ENCODE peak calls at places on chromosomes 4 and X, in ten cellular contexts. P is HCT116, N is breast epithelium, L is endothelial cell of umbilical vein, I is bronchial epithelial cell, Y is GM06990, G is SK-N-SH, K is testis, O is HL-60, J is esophagus squamous epithelium. S is an unnamed sample.

GRCh38 chrX:39059866-39060265 is 258.6 kb downstream of the MID1IP1 start:
- DNase-seq in P (no peak), Y (no peak), I (no peak), L (no peak), K (no peak), N (no peak), O (no peak), G (no peak), J (no peak), S (no peak)

GRCh38 chr4:186225848-186226247 is 1.5 kb upstream of the KLKB1 start:
- DNase-seq in K (no peak), I (no peak), P (no peak), O (no peak), L (no peak), J (no peak), G (no peak), N (no peak), Y (no peak), S (no peak)

GRCh38 chr4:7166981-7167700 is 25.2 kb upstream of the SORCS2 start:
- DNase-seq in J (no peak), G (no peak), P (no peak), Y (no peak), L (no peak), I (peak; percentile 25), N (no peak), O (no peak), K (peak; percentile 16), S (no peak)

GRCh38 chrX:459611-460010 is 72.9 kb upstream of the PPP2R3B start:
- DNase-seq in I (no peak), K (no peak), P (no peak), Y (no peak), G (no peak), J (no peak), O (no peak), L (no peak), N (no peak), S (no peak)

GRCh38 chrX:103817502-103817901 is 14.6 kb downstream of the RAB9B start:
- DNase-seq in Y (no peak), P (peak; percentile 15), G (peak; percentile 30), K (no peak), O (peak; percentile 44), N (no peak), L (peak; percentile 53), I (peak; percentile 52), J (no peak), S (peak; percentile 49)

GRCh38 chr4:53899544-53900274 is 164.7 kb downstream of the CHIC2 start:
- DNase-seq in Y (no peak), G (no peak), K (no peak), O (no peak), J (no peak), P (no peak), L (peak; percentile 43), N (no peak), I (no peak), S (peak; percentile 67)

GRCh38 chrX:26254436-26254835 is 38.5 kb downstream of the MAGEB5 start:
- DNase-seq in J (no peak), K (no peak), N (no peak), P (no peak), O (no peak), G (no peak), Y (no peak), I (no peak), L (no peak), S (no peak)

GRCh38 chrX:119686087-119686639 is 6.8 kb downstream of the SEPTIN6 start:
- DNase-seq in N (no peak), P (no peak), O (no peak), J (no peak), G (peak; percentile 47), I (no peak), K (no peak), L (no peak), Y (peak; percentile 75), S (no peak)

GRCh38 chr4:15037923-15038541 is 35.8 kb downstream of the CPEB2 start:
- DNase-seq in P (no peak), I (no peak), G (no peak), Y (no peak), L (no peak), K (no peak), O (no peak), J (no peak), N (no peak), S (no peak)

GRCh38 chr4:171650543-171650942 is 162.7 kb upstream of the GALNTL6 start:
- DNase-seq in N (no peak), O (no peak), G (peak; percentile 8), J (no peak), Y (no peak), I (no peak), K (no peak), L (no peak), P (no peak), S (no peak)

GRCh38 chrX:45806410-45807121 is 605.9 kb upstream of the DIPK2B start:
- DNase-seq in I (peak; percentile 37), O (no peak), Y (peak; percentile 16), P (no peak), L (peak; percentile 71), K (no peak), N (no peak), G (no peak), J (no peak), S (peak; percentile 94)

GRCh38 chr4:18464160-18464559 is 442.6 kb upstream of the LCORL start:
- DNase-seq in L (no peak), G (no peak), J (no peak), O (no peak), K (no peak), Y (no peak), P (no peak), I (peak; percentile 1), N (no peak), S (no peak)

GRCh38 chrX:99301990-99302389 is 1108.1 kb downstream of the PCDH19 start:
- DNase-seq in I (peak; percentile 17), J (no peak), Y (no peak), L (no peak), O (peak; percentile 9), N (no peak), G (peak; percentile 3), K (no peak), P (no peak), S (no peak)

GRCh38 chrX:43870758-43871419 is 11.4 kb downstream of the MAOB start:
- DNase-seq in O (no peak), I (no peak), K (no peak), L (no peak), G (no peak), P (no peak), J (no peak), Y (no peak), N (no peak), S (no peak)

GRCh38 chr4:146237092-146237491 is 22.8 kb downstream of the REELD1 start:
- DNase-seq in J (no peak), N (no peak), K (no peak), O (no peak), P (no peak), Y (no peak), G (peak; percentile 78), I (no peak), L (no peak), S (no peak)

GRCh38 chr4:74598611-74599325 is 153.8 kb downstream of the AREG start:
- DNase-seq in P (no peak), K (no peak), J (no peak), Y (no peak), G (no peak), I (no peak), N (no peak), L (peak; percentile 18), O (no peak), S (no peak)
- H3K4me3 ChIP-seq in P (no peak overlapping the region), K (no peak overlapping the region), J (no peak overlapping the region), Y (no peak overlapping the region), G (no peak overlapping the region), I (no peak overlapping the region), N (no peak overlapping the region), L (no peak overlapping the region), O (no peak overlapping the region), S (no peak overlapping the region)

DNA sequence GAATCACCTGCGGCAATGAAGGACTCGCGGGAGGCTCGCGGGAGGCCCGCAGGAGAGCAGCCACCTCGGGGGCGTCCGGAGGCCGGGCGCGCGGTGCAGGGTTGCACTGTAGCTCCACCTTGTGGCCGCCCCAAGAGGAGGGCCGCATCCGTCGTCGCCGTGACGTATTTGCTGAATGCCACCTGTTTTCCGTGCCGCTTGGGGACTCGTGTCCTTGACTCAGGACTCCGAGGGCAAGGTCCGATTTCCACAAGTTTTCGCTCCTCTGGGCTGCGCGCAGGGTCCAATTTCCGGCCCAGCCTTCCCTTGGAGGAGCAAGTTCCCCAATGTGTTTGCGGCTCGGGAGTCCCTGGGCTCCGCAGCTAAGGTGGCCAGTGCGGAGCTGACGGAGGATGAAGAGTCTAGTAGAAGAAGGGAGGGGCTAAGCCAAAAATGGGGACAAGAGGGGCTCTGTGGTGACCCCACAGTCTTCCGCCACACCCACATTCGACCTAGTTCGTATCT is 10.7 kb upstream of the DLG3 start:
- DNase-seq in P (peak; percentile 49), J (peak; percentile 9), Y (peak; percentile 80), N (peak; percentile 59), K (peak; percentile 78), I (peak; percentile 28), G (peak; percentile 79), O (peak; percentile 48), L (peak; percentile 49), S (peak; percentile 42)
- TF ChIP-seq CTCF in P (no peak), J (peak; percentile 65), Y (peak; percentile 77), N (peak; percentile 58), K (peak; percentile 68), I (peak; percentile 84), G (peak; percentile 63), O (peak; percentile 29), L (peak; percentile 81), S (peak; percentile 62)

GRCh38 chr4:113556382-113557134 is 205.0 kb downstream of the CAMK2D start:
- DNase-seq in O (no peak), J (no peak), K (no peak), L (no peak), Y (no peak), N (no peak), P (no peak), G (no peak), I (peak; percentile 50), S (no peak)
- H3K4me3 ChIP-seq in O (no peak overlapping the region), J (no peak overlapping the region), K (no peak overlapping the region), L (no peak overlapping the region), Y (no peak overlapping the region), N (no peak overlapping the region), P (no peak overlapping the region), G (no peak overlapping the region), I (no peak overlapping the region), S (no peak overlapping the region)

DNA sequence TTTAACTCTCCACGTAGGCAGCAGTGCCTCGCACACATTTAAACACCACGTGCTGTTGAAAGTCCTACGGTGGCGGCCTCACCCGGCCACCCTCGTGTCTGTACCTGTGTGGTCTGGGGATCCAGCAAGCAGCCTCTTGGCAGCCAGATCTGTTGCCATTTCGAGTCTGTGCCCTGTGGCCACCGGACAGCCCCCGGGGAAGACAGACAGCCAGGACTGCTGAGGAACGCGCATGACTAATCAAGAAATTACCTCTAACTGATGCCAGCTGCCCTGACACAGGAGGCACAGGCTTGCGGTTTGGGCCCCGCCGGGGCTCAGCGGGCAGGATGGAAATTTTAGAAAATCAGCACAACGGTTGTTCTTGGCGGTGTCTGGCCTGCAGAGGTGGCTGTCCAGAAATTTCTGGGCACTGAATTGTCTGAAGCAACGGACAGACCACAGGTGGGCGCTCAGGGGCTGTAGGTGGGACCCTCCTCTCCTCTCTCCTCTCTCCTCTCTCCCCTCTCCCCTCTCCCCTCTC is 15.6 kb upstream of the ASMTL start:
- DNase-seq in G (no peak), Y (peak; percentile 89), N (peak; percentile 25), L (no peak), K (peak; percentile 14), J (no peak), I (no peak), P (no peak), O (peak; percentile 93), S (peak; percentile 43)
- TF ChIP-seq CTCF in G (no peak), Y (peak; percentile 46), N (no peak), L (no peak), K (no peak), J (no peak), I (no peak), P (no peak), O (peak; percentile 3), S (no peak)